ENCODE peak calls at places on chromosome 22, in six cellular contexts. One of them, this sample, is unnamed.

GRCh38 chr22:19853058-19853878 is 1.4 kb downstream of the GNB1L start:
- DNase-seq in fibroblast of the conjunctiva: no peak
- DNase-seq in NCI-H1092: no peak
- DNase-seq in activated T-cell treated with anti-CD3 and anti-CD28 coated beads for 24 hours: no peak
- DNase-seq in NCI-H2081: no peak
- DNase-seq in GF-D8: no peak
- DNase-seq in this sample: no peak

GRCh38 chr22:30178180-30179126 is 68.1 kb downstream of the LIF start:
- DNase-seq in fibroblast of the conjunctiva: no peak
- DNase-seq in NCI-H1092: no peak
- DNase-seq in activated T-cell treated with anti-CD3 and anti-CD28 coated beads for 24 hours: peak
- DNase-seq in NCI-H2081: no peak
- DNase-seq in GF-D8: no peak
- DNase-seq in this sample: no peak

GRCh38 chr22:32069579-32070372 is 26.7 kb downstream of the SLC5A1 start:
- DNase-seq in fibroblast of the conjunctiva: no peak
- DNase-seq in NCI-H1092: no peak
- DNase-seq in activated T-cell treated with anti-CD3 and anti-CD28 coated beads for 24 hours: no peak
- DNase-seq in NCI-H2081: no peak
- DNase-seq in GF-D8: no peak
- DNase-seq in this sample: no peak

GRCh38 chr22:44748524-44748923 is 3.9 kb upstream of the ARHGAP8 start:
- DNase-seq in fibroblast of the conjunctiva: no peak
- DNase-seq in NCI-H1092: no peak
- DNase-seq in activated T-cell treated with anti-CD3 and anti-CD28 coated beads for 24 hours: no peak
- DNase-seq in NCI-H2081: no peak
- DNase-seq in GF-D8: no peak
- DNase-seq in this sample: no peak

GRCh38 chr22:31828739-31829138 is 74.9 kb downstream of the DEPDC5 start:
- DNase-seq in fibroblast of the conjunctiva: no peak
- DNase-seq in NCI-H1092: no peak
- DNase-seq in activated T-cell treated with anti-CD3 and anti-CD28 coated beads for 24 hours: no peak
- DNase-seq in NCI-H2081: no peak
- DNase-seq in GF-D8: no peak
- DNase-seq in this sample: no peak

GRCh38 chr22:50271519-50271970 is 1.4 kb upstream of the MAPK11 start:
- DNase-seq in fibroblast of the conjunctiva: no peak
- DNase-seq in NCI-H1092: no peak
- DNase-seq in activated T-cell treated with anti-CD3 and anti-CD28 coated beads for 24 hours: peak
- DNase-seq in NCI-H2081: peak
- DNase-seq in GF-D8: no peak
- DNase-seq in this sample: peak

GRCh38 chr22:37266581-37267127 is 15.7 kb upstream of the CYTH4 start:
- DNase-seq in fibroblast of the conjunctiva: no peak
- DNase-seq in NCI-H1092: no peak
- DNase-seq in activated T-cell treated with anti-CD3 and anti-CD28 coated beads for 24 hours: no peak
- DNase-seq in NCI-H2081: no peak
- DNase-seq in GF-D8: no peak
- DNase-seq in this sample: no peak

GRCh38 chr22:32584650-32585049 is 110.0 kb downstream of the FBXO7 start:
- DNase-seq in fibroblast of the conjunctiva: peak
- DNase-seq in NCI-H1092: no peak
- DNase-seq in activated T-cell treated with anti-CD3 and anti-CD28 coated beads for 24 hours: no peak
- DNase-seq in NCI-H2081: no peak
- DNase-seq in GF-D8: no peak
- DNase-seq in this sample: no peak

GRCh38 chr22:33922268-33922667 is 2.0 kb upstream of the LARGE1 start:
- DNase-seq in fibroblast of the conjunctiva: no peak
- DNase-seq in NCI-H1092: peak
- DNase-seq in activated T-cell treated with anti-CD3 and anti-CD28 coated beads for 24 hours: no peak
- DNase-seq in NCI-H2081: no peak
- DNase-seq in GF-D8: no peak
- DNase-seq in this sample: peak

GRCh38 chr22:36386351-36386899 is 1.3 kb downstream of the MYH9 start:
- DNase-seq in fibroblast of the conjunctiva: no peak
- DNase-seq in NCI-H1092: peak
- DNase-seq in activated T-cell treated with anti-CD3 and anti-CD28 coated beads for 24 hours: peak
- DNase-seq in NCI-H2081: no peak
- DNase-seq in GF-D8: peak
- DNase-seq in this sample: no peak

GRCh38 chr22:43110444-43110926 is at the start of gene BIK:
- DNase-seq in fibroblast of the conjunctiva: no peak
- DNase-seq in NCI-H1092: no peak
- DNase-seq in activated T-cell treated with anti-CD3 and anti-CD28 coated beads for 24 hours: peak
- DNase-seq in NCI-H2081: peak
- DNase-seq in GF-D8: peak
- DNase-seq in this sample: peak

GRCh38 chr22:25021976-25022711 is 69.6 kb downstream of the KIAA1671 start:
- DNase-seq in fibroblast of the conjunctiva: no peak
- DNase-seq in NCI-H1092: no peak
- DNase-seq in activated T-cell treated with anti-CD3 and anti-CD28 coated beads for 24 hours: no peak
- DNase-seq in NCI-H2081: no peak
- DNase-seq in GF-D8: no peak
- DNase-seq in this sample: no peak

GRCh38 chr22:24060375-24060788 is 49.3 kb downstream of the CABIN1 start:
- DNase-seq in fibroblast of the conjunctiva: peak
- DNase-seq in NCI-H1092: no peak
- DNase-seq in activated T-cell treated with anti-CD3 and anti-CD28 coated beads for 24 hours: no peak
- DNase-seq in NCI-H2081: no peak
- DNase-seq in GF-D8: no peak
- DNase-seq in this sample: no peak

GRCh38 chr22:46064236-46064965 is 85.9 kb upstream of the PPARA start:
- DNase-seq in fibroblast of the conjunctiva: no peak
- DNase-seq in NCI-H1092: no peak
- DNase-seq in activated T-cell treated with anti-CD3 and anti-CD28 coated beads for 24 hours: no peak
- DNase-seq in NCI-H2081: peak
- DNase-seq in GF-D8: no peak
- DNase-seq in this sample: no peak

GRCh38 chr22:41417622-41418390 is 28.8 kb downstream of the TOB2 start:
- DNase-seq in fibroblast of the conjunctiva: no peak
- DNase-seq in NCI-H1092: no peak
- DNase-seq in activated T-cell treated with anti-CD3 and anti-CD28 coated beads for 24 hours: no peak
- DNase-seq in NCI-H2081: no peak
- DNase-seq in GF-D8: no peak
- DNase-seq in this sample: no peak

GRCh38 chr22:47015589-47016178 is 253.2 kb downstream of the TBC1D22A start:
- DNase-seq in fibroblast of the conjunctiva: no peak
- DNase-seq in NCI-H1092: no peak
- DNase-seq in activated T-cell treated with anti-CD3 and anti-CD28 coated beads for 24 hours: no peak
- DNase-seq in NCI-H2081: no peak
- DNase-seq in GF-D8: no peak
- DNase-seq in this sample: no peak

GRCh38 chr22:42947211-42947990 is 67.5 kb downstream of the PACSIN2 start:
- DNase-seq in fibroblast of the conjunctiva: no peak
- DNase-seq in NCI-H1092: peak
- DNase-seq in activated T-cell treated with anti-CD3 and anti-CD28 coated beads for 24 hours: no peak
- DNase-seq in NCI-H2081: peak
- DNase-seq in GF-D8: no peak
- DNase-seq in this sample: peak

GRCh38 chr22:17774206-17774927 is at the start of gene BID:
- DNase-seq in fibroblast of the conjunctiva: no peak
- DNase-seq in NCI-H1092: no peak
- DNase-seq in activated T-cell treated with anti-CD3 and anti-CD28 coated beads for 24 hours: no peak
- DNase-seq in NCI-H2081: peak
- DNase-seq in GF-D8: peak
- DNase-seq in this sample: no peak

GRCh38 chr22:22026157-22026831 is 43.7 kb upstream of the TOP3B start:
- DNase-seq in fibroblast of the conjunctiva: no peak
- DNase-seq in NCI-H1092: no peak
- DNase-seq in activated T-cell treated with anti-CD3 and anti-CD28 coated beads for 24 hours: no peak
- DNase-seq in NCI-H2081: no peak
- DNase-seq in GF-D8: no peak
- DNase-seq in this sample: no peak

GRCh38 chr22:27298387-27299141 is 503.0 kb downstream of the MN1 start:
- DNase-seq in fibroblast of the conjunctiva: no peak
- DNase-seq in NCI-H1092: no peak
- DNase-seq in activated T-cell treated with anti-CD3 and anti-CD28 coated beads for 24 hours: no peak
- DNase-seq in NCI-H2081: no peak
- DNase-seq in GF-D8: no peak
- DNase-seq in this sample: no peak

GRCh38 chr22:18157714-18158028 is 7.7 kb downstream of the USP18 start:
- DNase-seq in fibroblast of the conjunctiva: no peak
- DNase-seq in NCI-H1092: no peak
- DNase-seq in activated T-cell treated with anti-CD3 and anti-CD28 coated beads for 24 hours: no peak
- DNase-seq in NCI-H2081: no peak
- DNase-seq in GF-D8: no peak
- DNase-seq in this sample: no peak

GRCh38 chr22:24189249-24190158 is 8.2 kb downstream of the SUSD2 start:
- DNase-seq in fibroblast of the conjunctiva: peak
- DNase-seq in NCI-H1092: no peak
- DNase-seq in activated T-cell treated with anti-CD3 and anti-CD28 coated beads for 24 hours: no peak
- DNase-seq in NCI-H2081: no peak
- DNase-seq in GF-D8: peak
- DNase-seq in this sample: peak

GRCh38 chr22:20464096-20464614 is 26.5 kb upstream of the SCARF2 start:
- DNase-seq in fibroblast of the conjunctiva: no peak
- DNase-seq in NCI-H1092: no peak
- DNase-seq in activated T-cell treated with anti-CD3 and anti-CD28 coated beads for 24 hours: peak
- DNase-seq in NCI-H2081: no peak
- DNase-seq in GF-D8: no peak
- DNase-seq in this sample: no peak

GRCh38 chr22:45911601-45912271 is 65.2 kb downstream of the WNT7B start:
- DNase-seq in fibroblast of the conjunctiva: no peak
- DNase-seq in NCI-H1092: peak
- DNase-seq in activated T-cell treated with anti-CD3 and anti-CD28 coated beads for 24 hours: no peak
- DNase-seq in NCI-H2081: peak
- DNase-seq in GF-D8: no peak
- DNase-seq in this sample: peak

GRCh38 chr22:18111759-18112330 is 1.2 kb downstream of the TUBA8 start:
- DNase-seq in fibroblast of the conjunctiva: no peak
- DNase-seq in NCI-H1092: no peak
- DNase-seq in activated T-cell treated with anti-CD3 and anti-CD28 coated beads for 24 hours: no peak
- DNase-seq in NCI-H2081: peak
- DNase-seq in GF-D8: no peak
- DNase-seq in this sample: no peak

GRCh38 chr22:40240160-40240559 is 62.4 kb downstream of the TNRC6B start:
- DNase-seq in fibroblast of the conjunctiva: no peak
- DNase-seq in NCI-H1092: no peak
- DNase-seq in activated T-cell treated with anti-CD3 and anti-CD28 coated beads for 24 hours: no peak
- DNase-seq in NCI-H2081: no peak
- DNase-seq in GF-D8: no peak
- DNase-seq in this sample: no peak

GRCh38 chr22:26892401-26893033 is 235.1 kb downstream of the MIAT start:
- DNase-seq in fibroblast of the conjunctiva: no peak
- DNase-seq in NCI-H1092: peak
- DNase-seq in activated T-cell treated with anti-CD3 and anti-CD28 coated beads for 24 hours: no peak
- DNase-seq in NCI-H2081: peak
- DNase-seq in GF-D8: no peak
- DNase-seq in this sample: no peak